ENCODE peak calls at places on chromosomes 5 and 9, in five cellular contexts. One of them, this sample, is unnamed. For H3K4me1, the result is how much of the 10 kb centered on the place peaks cover.

GRCh38 chr5:142851731-142852130 is 81.6 kb downstream of the ARHGAP26 start:
- DNase-seq in IMR-90: no peak
- DNase-seq in H9: no peak
- DNase-seq in mesenchymal stem cell: no peak
- DNase-seq in H1: no peak
- DNase-seq in this sample: no peak

GRCh38 chr5:59187772-59188347 is 605.0 kb downstream of the RAB3C start:
- DNase-seq in IMR-90: peak
- DNase-seq in H9: no peak
- DNase-seq in mesenchymal stem cell: peak
- DNase-seq in H1: no peak
- DNase-seq in this sample: no peak

GRCh38 chr9:90969021-90969675 is 167.5 kb downstream of the SYK start:
- DNase-seq in IMR-90: no peak
- DNase-seq in H9: no peak
- DNase-seq in mesenchymal stem cell: no peak
- DNase-seq in H1: no peak
- DNase-seq in this sample: no peak

GRCh38 chr9:12935714-12936113 is 160.9 kb downstream of the LURAP1L start:
- DNase-seq in IMR-90: peak
- DNase-seq in H9: no peak
- DNase-seq in mesenchymal stem cell: peak
- DNase-seq in H1: no peak
- DNase-seq in this sample: no peak

GRCh38 chr9:84652496-84653081 is 16.9 kb upstream of the NTRK2 start:
- DNase-seq in IMR-90: no peak
- DNase-seq in H9: no peak
- DNase-seq in mesenchymal stem cell: no peak
- DNase-seq in H1: no peak
- DNase-seq in this sample: no peak

GRCh38 chr5:35146386-35146785 is 83.9 kb downstream of the PRLR start:
- DNase-seq in IMR-90: no peak
- DNase-seq in H9: no peak
- DNase-seq in mesenchymal stem cell: no peak
- DNase-seq in H1: no peak
- DNase-seq in this sample: peak

GRCh38 chr9:137492464-137493162 is 33.5 kb upstream of the NSMF start:
- DNase-seq in IMR-90: no peak
- DNase-seq in H9: peak
- DNase-seq in mesenchymal stem cell: no peak
- DNase-seq in H1: peak
- DNase-seq in this sample: no peak

GRCh38 chr9:135010921-135011320 is 76.5 kb upstream of the OLFM1 start:
- DNase-seq in IMR-90: no peak
- DNase-seq in H9: no peak
- DNase-seq in mesenchymal stem cell: no peak
- DNase-seq in H1: no peak
- DNase-seq in this sample: no peak

GRCh38 chr5:52880541-52880940 is 92.8 kb downstream of the ITGA1 start:
- DNase-seq in IMR-90: no peak
- DNase-seq in H9: no peak
- DNase-seq in mesenchymal stem cell: no peak
- DNase-seq in H1: no peak
- DNase-seq in this sample: no peak

GRCh38 chr5:130762031-130762430 is 403.0 kb downstream of the HINT1 start:
- DNase-seq in IMR-90: no peak
- DNase-seq in H9: no peak
- DNase-seq in mesenchymal stem cell: peak
- DNase-seq in H1: no peak
- DNase-seq in this sample: no peak

GRCh38 chr5:153900703-153901395 is 137.9 kb downstream of the FAM114A2 start:
- DNase-seq in IMR-90: peak
- DNase-seq in H9: no peak
- DNase-seq in mesenchymal stem cell: peak
- DNase-seq in H1: no peak
- DNase-seq in this sample: no peak

GRCh38 chr9:108108802-108109448 is 619.4 kb upstream of the KLF4 start:
- DNase-seq in IMR-90: peak
- DNase-seq in H9: no peak
- DNase-seq in mesenchymal stem cell: peak
- DNase-seq in H1: no peak
- DNase-seq in this sample: no peak

GRCh38 chr9:1845421-1845820 is 169.7 kb upstream of the SMARCA2 start:
- DNase-seq in IMR-90: no peak
- DNase-seq in H9: no peak
- DNase-seq in mesenchymal stem cell: no peak
- DNase-seq in H1: no peak
- DNase-seq in this sample: no peak

GRCh38 chr9:79700607-79701330 is 129.0 kb downstream of the TLE4 start:
- DNase-seq in IMR-90: peak
- DNase-seq in H9: no peak
- DNase-seq in mesenchymal stem cell: no peak
- DNase-seq in H1: no peak
- DNase-seq in this sample: no peak

DNA sequence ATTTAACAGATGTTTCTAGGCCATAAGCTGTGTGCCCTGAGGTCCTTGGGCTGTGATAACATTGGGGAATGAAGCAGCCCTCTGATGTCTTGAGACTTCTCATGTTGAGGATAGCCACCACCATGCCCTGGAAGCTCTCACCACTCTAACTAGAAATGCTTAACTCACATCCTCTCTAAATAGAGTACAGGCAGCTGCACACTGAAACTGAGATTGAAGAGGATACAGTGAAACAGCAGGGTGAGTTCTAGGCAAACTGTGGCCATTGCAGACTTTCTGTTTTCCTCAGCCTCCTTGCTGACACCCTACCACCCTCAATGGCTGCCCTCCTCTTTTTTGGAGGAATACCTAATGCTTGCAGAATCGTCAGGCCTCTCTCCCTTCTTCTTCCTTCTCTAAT is 22.4 kb downstream of the UTP15 start:
- DNase-seq in IMR-90: no peak
- DNase-seq in H9: no peak
- DNase-seq in mesenchymal stem cell: no peak
- DNase-seq in H1: no peak
- DNase-seq in this sample: no peak
- H4K91ac ChIP-seq in IMR-90: no peak
- H4K91ac ChIP-seq in H9: no peak
- H4K91ac ChIP-seq in mesenchymal stem cell: no peak
- H4K91ac ChIP-seq in H1: no peak
- H4K91ac ChIP-seq in this sample: no peak

GRCh38 chr5:68259696-68260095 is 44.1 kb downstream of the PIK3R1 start:
- DNase-seq in IMR-90: no peak
- DNase-seq in H9: no peak
- DNase-seq in mesenchymal stem cell: no peak
- DNase-seq in H1: no peak
- DNase-seq in this sample: no peak
- H3K4me1 ChIP-seq in IMR-90: under half
- H3K4me1 ChIP-seq in H9: under half
- H3K4me1 ChIP-seq in mesenchymal stem cell: under half
- H3K4me1 ChIP-seq in H1: under half
- H3K4me1 ChIP-seq in this sample: under half

DNA sequence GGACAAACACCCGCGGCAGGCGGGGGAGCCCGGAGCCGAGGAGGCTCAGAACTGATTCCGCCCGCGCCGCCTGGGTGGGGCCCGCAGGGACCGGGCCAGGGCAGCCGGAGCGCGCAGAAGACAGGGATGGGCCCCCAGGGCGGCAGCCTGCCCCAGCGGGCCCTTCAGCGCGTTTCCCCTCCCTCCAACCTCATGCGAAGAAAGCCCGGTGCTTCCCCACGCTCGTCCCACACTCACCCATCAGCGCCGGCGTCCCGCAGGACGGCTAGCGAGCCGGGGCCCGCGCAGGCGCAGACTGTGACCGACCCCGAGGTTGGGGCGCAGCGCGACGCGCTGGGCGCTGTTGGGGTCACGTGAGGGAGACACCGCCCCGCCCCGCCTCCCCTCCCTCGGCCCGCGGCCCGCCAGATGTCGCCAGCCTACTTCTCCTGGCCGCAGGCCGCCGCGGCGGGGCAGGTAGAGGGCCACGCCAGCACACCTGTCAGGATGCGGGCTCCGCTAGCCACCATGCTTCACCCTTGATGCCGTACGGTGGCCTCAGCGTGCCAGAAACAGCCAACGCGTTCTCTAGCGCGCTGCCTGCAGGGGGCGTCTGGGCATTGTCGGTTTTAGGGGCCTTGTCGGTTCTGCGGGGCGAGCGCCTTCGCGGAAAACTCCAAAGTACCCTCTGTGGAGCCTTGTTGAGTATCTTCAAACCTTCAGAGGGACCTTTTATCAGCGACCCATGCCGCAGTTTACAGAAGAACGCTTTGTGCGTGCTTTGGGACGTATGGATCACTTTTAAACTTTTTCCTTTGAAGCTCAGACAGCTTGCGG is at the start of gene SLC25A51:
- DNase-seq in IMR-90: peak
- DNase-seq in H9: peak
- DNase-seq in mesenchymal stem cell: peak
- DNase-seq in H1: peak
- DNase-seq in this sample: peak
- H2AK5ac ChIP-seq in IMR-90: peak
- H2AK5ac ChIP-seq in H9: no peak
- H2AK5ac ChIP-seq in mesenchymal stem cell: peak
- H2AK5ac ChIP-seq in H1: no peak
- H2AK5ac ChIP-seq in this sample: peak

GRCh38 chr9:133711428-133712220 is 26.5 kb downstream of the SARDH start:
- DNase-seq in IMR-90: peak
- DNase-seq in H9: no peak
- DNase-seq in mesenchymal stem cell: peak
- DNase-seq in H1: no peak
- DNase-seq in this sample: no peak

GRCh38 chr9:133708770-133709611 is 29.2 kb downstream of the SARDH start:
- DNase-seq in IMR-90: no peak
- DNase-seq in H9: no peak
- DNase-seq in mesenchymal stem cell: no peak
- DNase-seq in H1: no peak
- DNase-seq in this sample: no peak

GRCh38 chr9:133708123-133708769 is 29.9 kb downstream of the SARDH start:
- DNase-seq in IMR-90: no peak
- DNase-seq in H9: no peak
- DNase-seq in mesenchymal stem cell: no peak
- DNase-seq in H1: no peak
- DNase-seq in this sample: no peak

GRCh38 chr9:133710661-133711427 is 27.3 kb downstream of the SARDH start:
- DNase-seq in IMR-90: no peak
- DNase-seq in H9: no peak
- DNase-seq in mesenchymal stem cell: no peak
- DNase-seq in H1: no peak
- DNase-seq in this sample: no peak

GRCh38 chr9:133709716-133710571 is 28.2 kb downstream of the SARDH start:
- DNase-seq in IMR-90: no peak
- DNase-seq in H9: no peak
- DNase-seq in mesenchymal stem cell: no peak
- DNase-seq in H1: no peak
- DNase-seq in this sample: no peak
- H4K91ac ChIP-seq in IMR-90: peak
- H4K91ac ChIP-seq in H9: no peak
- H4K91ac ChIP-seq in mesenchymal stem cell: peak
- H4K91ac ChIP-seq in H1: no peak
- H4K91ac ChIP-seq in this sample: no peak

GRCh38 chr5:124742983-124743533 is 3.4 kb downstream of the ZNF608 start:
- DNase-seq in IMR-90: peak
- DNase-seq in H9: no peak
- DNase-seq in mesenchymal stem cell: peak
- DNase-seq in H1: no peak
- DNase-seq in this sample: no peak
- H3K4me1 ChIP-seq in IMR-90: under half
- H3K4me1 ChIP-seq in H9: under half
- H3K4me1 ChIP-seq in mesenchymal stem cell: under half
- H3K4me1 ChIP-seq in H1: under half
- H3K4me1 ChIP-seq in this sample: under half

DNA sequence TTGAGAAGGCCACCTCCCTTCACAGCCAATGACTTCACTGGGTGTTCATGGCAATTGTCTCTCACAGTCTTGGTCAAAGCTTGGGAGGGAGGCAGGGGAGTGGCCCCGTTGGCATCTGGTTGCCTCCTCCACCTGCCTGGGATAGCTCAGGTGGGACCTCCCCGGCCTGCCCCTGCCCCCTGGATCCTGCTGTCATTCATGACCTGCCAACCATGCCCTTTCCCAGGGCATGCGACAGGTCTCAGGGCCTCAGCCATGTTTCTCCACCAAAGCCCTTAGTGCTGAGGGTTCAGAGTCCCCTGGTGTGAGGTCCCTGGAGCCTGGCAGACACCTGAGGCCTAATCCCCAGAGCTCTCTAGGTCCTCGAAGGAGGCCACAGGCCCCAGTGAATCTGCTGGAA is 5.5 kb downstream of the DAB2IP start:
- DNase-seq in IMR-90: no peak
- DNase-seq in H9: no peak
- DNase-seq in mesenchymal stem cell: no peak
- DNase-seq in H1: no peak
- DNase-seq in this sample: no peak
- H2AK5ac ChIP-seq in IMR-90: no peak
- H2AK5ac ChIP-seq in H9: no peak
- H2AK5ac ChIP-seq in mesenchymal stem cell: no peak
- H2AK5ac ChIP-seq in H1: no peak
- H2AK5ac ChIP-seq in this sample: no peak

GRCh38 chr9:130328349-130328801 is 62.8 kb downstream of the HMCN2 start:
- DNase-seq in IMR-90: peak
- DNase-seq in H9: no peak
- DNase-seq in mesenchymal stem cell: peak
- DNase-seq in H1: no peak
- DNase-seq in this sample: no peak

GRCh38 chr9:130327070-130327780 is 61.7 kb downstream of the HMCN2 start:
- DNase-seq in IMR-90: no peak
- DNase-seq in H9: peak
- DNase-seq in mesenchymal stem cell: no peak
- DNase-seq in H1: no peak
- DNase-seq in this sample: no peak

GRCh38 chr9:130327781-130328348 is 62.3 kb downstream of the HMCN2 start:
- DNase-seq in IMR-90: peak
- DNase-seq in H9: no peak
- DNase-seq in mesenchymal stem cell: peak
- DNase-seq in H1: no peak
- DNase-seq in this sample: no peak

GRCh38 chr9:130323051-130323757 is 57.6 kb downstream of the HMCN2 start:
- DNase-seq in IMR-90: no peak
- DNase-seq in H9: no peak
- DNase-seq in mesenchymal stem cell: no peak
- DNase-seq in H1: no peak
- DNase-seq in this sample: no peak

DNA sequence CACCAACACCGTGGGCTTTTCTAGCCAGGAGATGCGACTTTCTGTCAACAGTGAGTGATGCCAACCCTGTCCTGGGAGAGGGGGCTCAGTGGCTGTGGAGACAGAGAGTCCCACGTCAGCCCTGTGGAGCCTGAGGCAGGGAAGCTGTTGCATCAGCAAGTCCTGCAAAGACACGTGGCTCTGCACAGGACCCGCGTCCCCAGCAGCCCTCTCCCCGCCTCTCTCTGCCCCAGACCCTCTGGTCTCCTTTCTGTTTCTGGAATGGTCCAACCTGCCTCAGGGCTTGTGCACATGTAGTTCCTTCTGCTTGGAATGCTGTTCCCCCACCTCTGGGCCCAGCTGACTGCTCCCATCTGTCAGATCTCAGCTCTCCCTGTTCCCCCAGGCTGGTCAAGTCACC is 60.4 kb downstream of the HMCN2 start:
- DNase-seq in IMR-90: no peak
- DNase-seq in H9: no peak
- DNase-seq in mesenchymal stem cell: no peak
- DNase-seq in H1: no peak
- DNase-seq in this sample: no peak
- H4K91ac ChIP-seq in IMR-90: no peak
- H4K91ac ChIP-seq in H9: no peak
- H4K91ac ChIP-seq in mesenchymal stem cell: no peak
- H4K91ac ChIP-seq in H1: no peak
- H4K91ac ChIP-seq in this sample: no peak

GRCh38 chr5:72658161-72658560 is 151.0 kb upstream of the ZNF366 start:
- DNase-seq in IMR-90: no peak
- DNase-seq in H9: no peak
- DNase-seq in mesenchymal stem cell: no peak
- DNase-seq in H1: no peak
- DNase-seq in this sample: no peak
- H3K4me1 ChIP-seq in IMR-90: under half
- H3K4me1 ChIP-seq in H9: under half
- H3K4me1 ChIP-seq in mesenchymal stem cell: under half
- H3K4me1 ChIP-seq in H1: under half
- H3K4me1 ChIP-seq in this sample: under half

This sample was measured in neuronal stem cell.